ENCODE peak calls at places on chromosomes 4 and X, in eight cellular contexts. One of them, this sample, is unnamed.

GRCh38 chr4:98861100-98861499 is 67.8 kb downstream of the EIF4E start:
- DNase-seq in SK-N-SH: no peak
- DNase-seq in AG04450: no peak
- DNase-seq in CD4-positive, alpha-beta memory T cell: no peak
- DNase-seq in cardiac muscle cell: no peak
- DNase-seq in right cardiac atrium: no peak
- DNase-seq in body of pancreas: no peak
- DNase-seq in H1: no peak
- DNase-seq in this sample: no peak

GRCh38 chr4:106898621-106899230 is 137.4 kb downstream of the DKK2 start:
- DNase-seq in right cardiac atrium: no peak
- DNase-seq in AG04450: peak
- DNase-seq in SK-N-SH: peak
- DNase-seq in H1: no peak
- DNase-seq in body of pancreas: no peak
- DNase-seq in CD4-positive, alpha-beta memory T cell: no peak
- DNase-seq in cardiac muscle cell: peak
- DNase-seq in this sample: no peak

GRCh38 chrX:65406532-65406931 is 128.1 kb downstream of the LAS1L start:
- DNase-seq in body of pancreas: no peak
- DNase-seq in AG04450: no peak
- DNase-seq in right cardiac atrium: peak
- DNase-seq in SK-N-SH: no peak
- DNase-seq in H1: no peak
- DNase-seq in cardiac muscle cell: peak
- DNase-seq in CD4-positive, alpha-beta memory T cell: no peak
- DNase-seq in this sample: no peak

GRCh38 chrX:42495139-42495538 is 282.8 kb downstream of the PPP1R2C start:
- DNase-seq in AG04450: no peak
- DNase-seq in CD4-positive, alpha-beta memory T cell: peak
- DNase-seq in right cardiac atrium: no peak
- DNase-seq in cardiac muscle cell: no peak
- DNase-seq in H1: no peak
- DNase-seq in body of pancreas: peak
- DNase-seq in SK-N-SH: no peak
- DNase-seq in this sample: no peak

GRCh38 chrX:139204903-139205667 is 325.5 kb upstream of the F9 start:
- DNase-seq in cardiac muscle cell: peak
- DNase-seq in SK-N-SH: peak
- DNase-seq in AG04450: no peak
- DNase-seq in right cardiac atrium: peak
- DNase-seq in body of pancreas: peak
- DNase-seq in CD4-positive, alpha-beta memory T cell: no peak
- DNase-seq in H1: no peak
- DNase-seq in this sample: no peak

GRCh38 chr4:105978684-105979296 is 83.5 kb downstream of the NPNT start:
- DNase-seq in SK-N-SH: no peak
- DNase-seq in AG04450: no peak
- DNase-seq in H1: no peak
- DNase-seq in cardiac muscle cell: no peak
- DNase-seq in CD4-positive, alpha-beta memory T cell: no peak
- DNase-seq in right cardiac atrium: no peak
- DNase-seq in body of pancreas: peak
- DNase-seq in this sample: no peak

GRCh38 chrX:17976955-17977354 is 115.9 kb upstream of the RAI2 start:
- DNase-seq in right cardiac atrium: no peak
- DNase-seq in H1: no peak
- DNase-seq in SK-N-SH: no peak
- DNase-seq in body of pancreas: no peak
- DNase-seq in CD4-positive, alpha-beta memory T cell: no peak
- DNase-seq in cardiac muscle cell: no peak
- DNase-seq in AG04450: no peak
- DNase-seq in this sample: no peak

GRCh38 chr4:89469930-89470375 is 162.4 kb upstream of the GPRIN3 start:
- DNase-seq in H1: no peak
- DNase-seq in cardiac muscle cell: no peak
- DNase-seq in AG04450: peak
- DNase-seq in SK-N-SH: no peak
- DNase-seq in body of pancreas: no peak
- DNase-seq in CD4-positive, alpha-beta memory T cell: peak
- DNase-seq in right cardiac atrium: no peak
- DNase-seq in this sample: no peak

GRCh38 chr4:106478152-106478551 is 109.6 kb upstream of the GIMD1 start:
- DNase-seq in right cardiac atrium: no peak
- DNase-seq in H1: no peak
- DNase-seq in body of pancreas: no peak
- DNase-seq in SK-N-SH: no peak
- DNase-seq in cardiac muscle cell: no peak
- DNase-seq in CD4-positive, alpha-beta memory T cell: no peak
- DNase-seq in AG04450: no peak
- DNase-seq in this sample: no peak

GRCh38 chrX:103356897-103357296 is 591 bp downstream of the TCEAL9 start:
- DNase-seq in H1: no peak
- DNase-seq in CD4-positive, alpha-beta memory T cell: no peak
- DNase-seq in SK-N-SH: peak
- DNase-seq in cardiac muscle cell: peak
- DNase-seq in body of pancreas: peak
- DNase-seq in right cardiac atrium: peak
- DNase-seq in AG04450: no peak
- DNase-seq in this sample: no peak

GRCh38 chr4:165207431-165208321 is at the start of gene KLHL2:
- DNase-seq in cardiac muscle cell: peak
- DNase-seq in right cardiac atrium: peak
- DNase-seq in SK-N-SH: peak
- DNase-seq in AG04450: peak
- DNase-seq in H1: no peak
- DNase-seq in CD4-positive, alpha-beta memory T cell: peak
- DNase-seq in body of pancreas: peak
- DNase-seq in this sample: peak

GRCh38 chrX:47936224-47936939 is 67.4 kb downstream of the ZNF182 start:
- DNase-seq in SK-N-SH: no peak
- DNase-seq in body of pancreas: no peak
- DNase-seq in AG04450: no peak
- DNase-seq in cardiac muscle cell: peak
- DNase-seq in CD4-positive, alpha-beta memory T cell: no peak
- DNase-seq in H1: no peak
- DNase-seq in right cardiac atrium: no peak
- DNase-seq in this sample: no peak

GRCh38 chrX:47771473-47771872 is 65.2 kb upstream of the ZNF81 start:
- DNase-seq in cardiac muscle cell: no peak
- DNase-seq in AG04450: no peak
- DNase-seq in H1: no peak
- DNase-seq in body of pancreas: no peak
- DNase-seq in SK-N-SH: no peak
- DNase-seq in CD4-positive, alpha-beta memory T cell: no peak
- DNase-seq in right cardiac atrium: no peak
- DNase-seq in this sample: no peak

GRCh38 chr4:185179488-185179887 is 24.3 kb downstream of the CFAP97 start:
- DNase-seq in H1: no peak
- DNase-seq in right cardiac atrium: no peak
- DNase-seq in SK-N-SH: no peak
- DNase-seq in cardiac muscle cell: no peak
- DNase-seq in AG04450: no peak
- DNase-seq in body of pancreas: no peak
- DNase-seq in CD4-positive, alpha-beta memory T cell: no peak
- DNase-seq in this sample: no peak

GRCh38 chrX:103656623-103657022 is 27.8 kb downstream of the TCEAL1 start:
- DNase-seq in cardiac muscle cell: no peak
- DNase-seq in CD4-positive, alpha-beta memory T cell: no peak
- DNase-seq in AG04450: no peak
- DNase-seq in body of pancreas: no peak
- DNase-seq in H1: no peak
- DNase-seq in SK-N-SH: no peak
- DNase-seq in right cardiac atrium: no peak
- DNase-seq in this sample: no peak

DNA sequence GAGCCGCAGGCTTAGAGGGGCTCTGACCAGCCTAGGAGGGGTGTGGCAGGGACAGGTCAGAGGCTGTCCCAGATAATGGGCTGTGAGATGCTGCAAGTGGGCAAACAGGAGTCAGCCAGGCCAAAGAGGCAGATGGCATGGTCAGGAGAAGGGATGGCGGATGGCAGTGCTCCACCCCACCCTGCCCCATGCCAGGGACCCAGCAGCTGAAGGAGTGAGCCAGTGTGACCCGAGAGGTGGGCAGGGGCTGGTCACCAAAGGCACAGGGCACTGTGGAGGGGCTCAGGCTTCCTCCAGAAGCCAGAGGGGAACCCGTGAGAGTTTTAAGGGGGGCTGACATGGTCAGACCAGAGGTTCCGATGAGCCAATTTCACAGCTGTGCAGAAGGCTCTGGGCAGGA is 96.9 kb downstream of the WFS1 start:
- DNase-seq in right cardiac atrium: peak
- DNase-seq in SK-N-SH: no peak
- DNase-seq in cardiac muscle cell: no peak
- DNase-seq in AG04450: no peak
- DNase-seq in H1: no peak
- DNase-seq in CD4-positive, alpha-beta memory T cell: no peak
- DNase-seq in body of pancreas: no peak
- DNase-seq in this sample: no peak
- H3K27ac ChIP-seq in right cardiac atrium: no peak
- H3K27ac ChIP-seq in SK-N-SH: no peak
- H3K27ac ChIP-seq in cardiac muscle cell: no peak
- H3K27ac ChIP-seq in AG04450: no peak
- H3K27ac ChIP-seq in H1: no peak
- H3K27ac ChIP-seq in CD4-positive, alpha-beta memory T cell: no peak
- H3K27ac ChIP-seq in body of pancreas: no peak
- H3K27ac ChIP-seq in this sample: no peak

GRCh38 chr4:176838611-176839411 is 46.1 kb upstream of the VEGFC start:
- DNase-seq in cardiac muscle cell: no peak
- DNase-seq in SK-N-SH: no peak
- DNase-seq in body of pancreas: no peak
- DNase-seq in AG04450: peak
- DNase-seq in H1: no peak
- DNase-seq in CD4-positive, alpha-beta memory T cell: no peak
- DNase-seq in right cardiac atrium: peak
- DNase-seq in this sample: no peak

GRCh38 chr4:176834531-176834930 is 41.8 kb upstream of the VEGFC start:
- DNase-seq in right cardiac atrium: no peak
- DNase-seq in AG04450: no peak
- DNase-seq in CD4-positive, alpha-beta memory T cell: no peak
- DNase-seq in body of pancreas: no peak
- DNase-seq in cardiac muscle cell: no peak
- DNase-seq in SK-N-SH: no peak
- DNase-seq in H1: no peak
- DNase-seq in this sample: no peak

GRCh38 chr4:176839656-176840055 is 46.9 kb upstream of the VEGFC start:
- DNase-seq in cardiac muscle cell: no peak
- DNase-seq in body of pancreas: no peak
- DNase-seq in SK-N-SH: no peak
- DNase-seq in AG04450: no peak
- DNase-seq in CD4-positive, alpha-beta memory T cell: no peak
- DNase-seq in right cardiac atrium: no peak
- DNase-seq in H1: no peak
- DNase-seq in this sample: no peak

GRCh38 chr4:176840166-176840565 is 47.4 kb upstream of the VEGFC start:
- DNase-seq in AG04450: no peak
- DNase-seq in body of pancreas: no peak
- DNase-seq in SK-N-SH: no peak
- DNase-seq in cardiac muscle cell: no peak
- DNase-seq in right cardiac atrium: no peak
- DNase-seq in CD4-positive, alpha-beta memory T cell: no peak
- DNase-seq in H1: no peak
- DNase-seq in this sample: no peak

DNA sequence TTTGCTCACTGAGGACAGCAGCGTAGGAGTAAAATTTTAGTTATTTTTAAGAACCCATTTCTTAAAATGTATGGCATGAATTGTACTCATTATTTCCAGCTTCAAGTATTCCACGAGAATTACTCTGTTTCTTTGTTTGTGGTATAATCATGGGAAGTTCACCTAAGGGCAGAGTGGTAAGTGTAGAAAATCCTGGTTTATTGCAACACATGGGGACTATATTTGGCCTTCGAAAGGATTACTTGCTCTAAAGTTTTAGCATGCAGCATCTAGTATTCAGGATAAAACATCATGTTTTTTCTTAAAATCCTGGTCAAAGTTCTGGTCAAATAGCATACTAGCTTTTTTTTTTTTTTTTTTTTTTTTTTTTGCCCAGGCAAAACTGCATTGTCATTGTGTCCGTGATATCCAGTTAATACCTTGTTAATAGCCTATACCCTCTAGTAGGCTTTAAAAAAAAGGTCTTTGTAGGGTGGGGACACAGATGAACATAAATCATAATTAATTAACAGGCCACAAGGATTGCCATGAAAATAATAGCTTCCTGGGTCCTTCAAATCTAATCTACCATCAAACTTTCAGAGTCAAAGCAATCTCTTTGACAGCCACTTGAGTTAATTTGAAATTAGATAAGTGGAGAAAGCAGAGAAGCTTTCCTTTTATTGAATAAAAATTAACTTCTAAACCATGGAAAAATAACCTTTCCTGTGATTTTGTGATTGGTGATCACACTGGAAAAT is 44.6 kb upstream of the VEGFC start:
- DNase-seq in AG04450: no peak
- DNase-seq in cardiac muscle cell: no peak
- DNase-seq in body of pancreas: no peak
- DNase-seq in right cardiac atrium: no peak
- DNase-seq in H1: no peak
- DNase-seq in CD4-positive, alpha-beta memory T cell: no peak
- DNase-seq in SK-N-SH: no peak
- DNase-seq in this sample: no peak
- H3K27ac ChIP-seq in AG04450: no peak
- H3K27ac ChIP-seq in cardiac muscle cell: no peak
- H3K27ac ChIP-seq in body of pancreas: no peak
- H3K27ac ChIP-seq in right cardiac atrium: no peak
- H3K27ac ChIP-seq in H1: no peak
- H3K27ac ChIP-seq in CD4-positive, alpha-beta memory T cell: no peak
- H3K27ac ChIP-seq in SK-N-SH: peak
- H3K27ac ChIP-seq in this sample: no peak

DNA sequence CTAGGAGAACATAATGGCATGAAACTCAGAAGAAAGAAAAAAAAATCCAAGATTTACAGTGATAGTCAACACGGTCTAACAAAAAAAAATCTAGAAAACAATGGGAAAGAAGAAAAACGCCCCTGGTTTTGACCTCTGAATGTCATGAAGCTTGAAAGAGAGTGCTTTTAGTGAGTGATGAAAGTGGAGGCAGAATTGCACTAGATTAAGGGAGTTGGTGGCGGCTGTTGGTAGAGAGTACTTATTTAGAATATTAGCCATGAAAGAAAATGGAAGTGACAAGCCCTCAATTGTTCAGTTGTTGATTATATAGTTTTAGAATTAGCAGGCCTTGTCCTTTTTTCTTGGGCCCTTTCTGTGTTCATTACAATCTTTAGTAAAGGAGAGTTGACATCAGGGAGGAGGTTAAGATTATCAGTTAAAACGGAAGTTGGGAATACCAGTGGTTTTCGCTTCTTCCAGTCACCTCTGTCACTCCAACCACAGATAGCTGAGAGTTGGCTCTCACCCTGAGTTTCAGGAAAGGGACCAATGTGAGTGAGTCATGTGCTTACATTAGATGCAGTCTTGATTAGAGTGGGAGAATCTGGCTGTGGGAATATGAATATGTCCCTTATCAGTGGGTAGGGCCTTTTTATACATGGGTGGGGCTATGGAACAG is 29.7 kb downstream of the EREG start:
- DNase-seq in H1: no peak
- DNase-seq in cardiac muscle cell: no peak
- DNase-seq in body of pancreas: no peak
- DNase-seq in AG04450: no peak
- DNase-seq in SK-N-SH: no peak
- DNase-seq in right cardiac atrium: no peak
- DNase-seq in CD4-positive, alpha-beta memory T cell: no peak
- DNase-seq in this sample: no peak
- H3K27ac ChIP-seq in H1: no peak
- H3K27ac ChIP-seq in cardiac muscle cell: no peak
- H3K27ac ChIP-seq in body of pancreas: no peak
- H3K27ac ChIP-seq in AG04450: no peak
- H3K27ac ChIP-seq in SK-N-SH: no peak
- H3K27ac ChIP-seq in right cardiac atrium: no peak
- H3K27ac ChIP-seq in CD4-positive, alpha-beta memory T cell: no peak
- H3K27ac ChIP-seq in this sample: no peak

GRCh38 chr4:139712882-139713281 is 47.3 kb downstream of the MGST2 start:
- DNase-seq in body of pancreas: no peak
- DNase-seq in right cardiac atrium: no peak
- DNase-seq in AG04450: no peak
- DNase-seq in cardiac muscle cell: no peak
- DNase-seq in H1: no peak
- DNase-seq in CD4-positive, alpha-beta memory T cell: no peak
- DNase-seq in SK-N-SH: no peak
- DNase-seq in this sample: no peak
- H3K27ac ChIP-seq in body of pancreas: no peak
- H3K27ac ChIP-seq in right cardiac atrium: no peak
- H3K27ac ChIP-seq in AG04450: no peak
- H3K27ac ChIP-seq in cardiac muscle cell: peak
- H3K27ac ChIP-seq in H1: no peak
- H3K27ac ChIP-seq in CD4-positive, alpha-beta memory T cell: no peak
- H3K27ac ChIP-seq in SK-N-SH: no peak
- H3K27ac ChIP-seq in this sample: no peak